ENCODE peak calls at places on chromosomes 7 and 10, in six cellular contexts. S is thyroid gland, U is lung, Z is fibroblast of villous mesenchyme, E is epithelial cell of esophagus, C is Peyer's patch. L is an unnamed sample.

GRCh38 chr10:60511823-60512222 is 122.1 kb upstream of the ANK3 start:
- DNase-seq in S (peak; percentile 31), U (no peak), Z (peak; percentile 4), E (no peak), C (no peak), L (no peak)

GRCh38 chr10:79981673-79982485 is 33.0 kb upstream of the SFTPD start:
- DNase-seq in S (peak; percentile 84), U (peak; percentile 66), Z (peak; percentile 49), E (peak; percentile 74), C (peak; percentile 57), L (no peak)

GRCh38 chr7:539731-540411 is 20.2 kb upstream of the PDGFA start:
- DNase-seq in S (no peak), U (peak; percentile 67), Z (peak; percentile 89), E (peak; percentile 97), C (peak; percentile 91), L (no peak)

GRCh38 chr7:28711096-28711495 is 247.0 kb downstream of the TRIL start:
- DNase-seq in S (no peak), U (no peak), Z (no peak), E (no peak), C (no peak), L (no peak)

GRCh38 chr7:127474457-127474856 is 81.9 kb upstream of the ZNF800 start:
- DNase-seq in S (no peak), U (no peak), Z (peak; percentile 5), E (peak; percentile 34), C (no peak), L (no peak)

GRCh38 chr10:120613180-120613579 is 156.2 kb downstream of the PLPP4 start:
- DNase-seq in S (no peak), U (no peak), Z (no peak), E (peak; percentile 34), C (no peak), L (no peak)

GRCh38 chr10:29068302-29068701 is 220.6 kb upstream of the LYZL1 start:
- DNase-seq in S (no peak), U (no peak), Z (no peak), E (no peak), C (no peak), L (no peak)

GRCh38 chr7:92228742-92229141 is 17.0 kb downstream of the KRIT1 start:
- DNase-seq in S (no peak), U (no peak), Z (no peak), E (no peak), C (no peak), L (no peak)

GRCh38 chr10:128476845-128477244 is 350.6 kb upstream of the MKI67 start:
- DNase-seq in S (no peak), U (no peak), Z (no peak), E (no peak), C (no peak), L (no peak)

GRCh38 chr7:121741896-121742295 is 131.1 kb upstream of the PTPRZ1 start:
- DNase-seq in S (no peak), U (no peak), Z (no peak), E (peak; percentile 95), C (no peak), L (no peak)

GRCh38 chr7:597348-598178 is 77.9 kb upstream of the PDGFA start:
- DNase-seq in S (no peak), U (no peak), Z (no peak), E (no peak), C (no peak), L (no peak)

GRCh38 chr10:71621783-71622526 is 97.6 kb downstream of the C10orf105 start:
- DNase-seq in S (peak; percentile 40), U (peak; percentile 38), Z (peak; percentile 29), E (peak; percentile 36), C (no peak), L (peak; percentile 10)

GRCh38 chr10:98425511-98426352 is 10.8 kb upstream of the PYROXD2 start:
- DNase-seq in S (no peak), U (no peak), Z (peak; percentile 43), E (peak; percentile 59), C (no peak), L (no peak)

GRCh38 chr10:30822693-30823465 is 193.3 kb upstream of the LYZL2 start:
- DNase-seq in S (peak; percentile 68), U (no peak), Z (no peak), E (no peak), C (no peak), L (no peak)

GRCh38 chr7:82593780-82594179 is 150.2 kb upstream of the CACNA2D1 start:
- DNase-seq in S (no peak), U (no peak), Z (no peak), E (peak; percentile 70), C (no peak), L (no peak)

GRCh38 chr10:5014936-5015335 is 11.3 kb upstream of the AKR1C2 start:
- DNase-seq in S (no peak), U (no peak), Z (no peak), E (peak; percentile 45), C (no peak), L (no peak)

GRCh38 chr10:16497911-16498310 is 23.8 kb downstream of the C1QL3 start:
- DNase-seq in S (no peak), U (no peak), Z (no peak), E (no peak), C (no peak), L (no peak)

GRCh38 chr10:113585949-113586348 is 33.1 kb downstream of the HABP2 start:
- DNase-seq in S (no peak), U (no peak), Z (no peak), E (no peak), C (no peak), L (no peak)

GRCh38 chr7:69739906-69740545 is 141.8 kb downstream of the AUTS2 start:
- DNase-seq in S (peak; percentile 7), U (no peak), Z (no peak), E (no peak), C (no peak), L (peak; percentile 67)

GRCh38 chr10:124632566-124632965 is 111.6 kb downstream of the FAM53B start:
- DNase-seq in S (peak; percentile 57), U (no peak), Z (no peak), E (peak; percentile 96), C (no peak), L (no peak)

GRCh38 chr10:86139066-86139657 is 227.4 kb downstream of the GRID1 start:
- DNase-seq in S (no peak), U (no peak), Z (no peak), E (no peak), C (peak; percentile 45), L (no peak)

GRCh38 chr7:139895141-139895829 is 66.2 kb downstream of the TBXAS1 start:
- DNase-seq in S (no peak), U (no peak), Z (peak; percentile 28), E (no peak), C (no peak), L (no peak)

GRCh38 chr10:98610855-98611254 is 164.1 kb upstream of the HPS1 start:
- DNase-seq in S (no peak), U (no peak), Z (peak; percentile 58), E (no peak), C (no peak), L (no peak)

GRCh38 chr10:63578501-63578900 is 57.3 kb downstream of the REEP3 start:
- DNase-seq in S (peak; percentile 55), U (no peak), Z (no peak), E (no peak), C (no peak), L (no peak)

GRCh38 chr10:63576501-63576900 is 55.3 kb downstream of the REEP3 start:
- DNase-seq in S (no peak), U (no peak), Z (no peak), E (no peak), C (no peak), L (no peak)

GRCh38 chr10:63573068-63573697 is 52.0 kb downstream of the REEP3 start:
- DNase-seq in S (no peak), U (no peak), Z (peak; percentile 82), E (no peak), C (no peak), L (no peak)
- H3K4me3 ChIP-seq in S (no peak overlapping the region), U (no peak overlapping the region), Z (no peak overlapping the region), E (no peak overlapping the region), C (no peak overlapping the region), L (no peak overlapping the region)

GRCh38 chr7:90181485-90181884 is 27.2 kb downstream of the STEAP1 start:
- DNase-seq in S (no peak), U (no peak), Z (no peak), E (peak; percentile 64), C (no peak), L (no peak)

GRCh38 chr7:90178592-90179279 is 24.5 kb downstream of the STEAP1 start:
- DNase-seq in S (no peak), U (no peak), Z (peak; percentile 25), E (peak; percentile 88), C (no peak), L (peak; percentile 80)

GRCh38 chr7:90178166-90178565 is 23.9 kb downstream of the STEAP1 start:
- DNase-seq in S (no peak), U (no peak), Z (no peak), E (no peak), C (no peak), L (no peak)

GRCh38 chr7:90180649-90181048 is 26.4 kb downstream of the STEAP1 start:
- DNase-seq in S (no peak), U (no peak), Z (no peak), E (peak; percentile 64), C (no peak), L (no peak)

GRCh38 chr7:90180011-90180585 is 25.8 kb downstream of the STEAP1 start:
- DNase-seq in S (no peak), U (no peak), Z (peak; percentile 10), E (peak; percentile 71), C (no peak), L (peak; percentile 53)
- H3K4me3 ChIP-seq in S (no peak overlapping the region), U (no peak overlapping the region), Z (no peak overlapping the region), E (no peak overlapping the region), C (no peak overlapping the region), L (no peak overlapping the region)

DNA sequence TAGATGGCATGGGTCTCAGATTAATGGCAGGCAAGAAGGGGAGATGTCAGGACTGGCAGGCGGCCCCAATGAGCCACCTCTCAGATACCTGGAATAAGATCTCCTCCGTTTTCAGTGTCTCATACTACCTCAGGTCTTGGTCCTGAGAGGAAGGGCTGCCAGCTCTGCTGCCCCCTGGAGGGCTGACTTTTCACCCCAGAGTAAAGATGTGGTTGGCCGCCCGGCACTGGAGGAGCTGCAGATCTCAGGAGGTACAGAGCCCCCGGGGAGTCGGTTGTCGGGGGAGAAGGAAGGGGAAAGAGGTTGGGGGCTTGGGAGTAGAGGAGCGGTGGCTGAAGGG is 642 bp upstream of the COL13A1 start:
- DNase-seq in S (peak; percentile 68), U (peak; percentile 45), Z (peak; percentile 52), E (peak; percentile 70), C (peak; percentile 60), L (no peak)
- H3K4me3 ChIP-seq in S (peak overlapping the region; percentile 41), U (no peak overlapping the region), Z (peak overlapping the region; percentile 75), E (no peak overlapping the region), C (peak overlapping the region; percentile 54), L (peak overlapping the region; percentile 75)

GRCh38 chr10:111057006-111057405 is 19.8 kb upstream of the ADRA2A start:
- DNase-seq in S (no peak), U (no peak), Z (no peak), E (peak; percentile 52), C (no peak), L (no peak)
- H3K4me3 ChIP-seq in S (no peak overlapping the region), U (no peak overlapping the region), Z (no peak overlapping the region), E (no peak overlapping the region), C (no peak overlapping the region), L (no peak overlapping the region)

L was measured in skeletal muscle cell.